ENCODE peak calls at places on chromosome 18, in six cellular contexts. Z is right lobe of liver, F is stomach, H is HCT116, S is H1, R is ovary. C is an unnamed sample.

GRCh38 chr18:41745166-41746049 is 209.6 kb upstream of the PIK3C3 start:
- DNase-seq in Z (peak; percentile 55), H (no peak), F (peak; percentile 61), R (no peak), S (peak; percentile 73), C (no peak)

GRCh38 chr18:63452273-63452672 is 24.5 kb upstream of the SERPINB5 start:
- DNase-seq in Z (no peak), H (no peak), S (no peak), R (peak; percentile 27), F (no peak), C (no peak)

GRCh38 chr18:26088482-26088881 is 1.9 kb downstream of the SS18 start:
- DNase-seq in H (no peak), R (no peak), S (no peak), F (no peak), Z (no peak), C (no peak)

GRCh38 chr18:77899972-77900754 is 650.5 kb downstream of the GALR1 start:
- DNase-seq in H (no peak), R (peak; percentile 16), F (peak; percentile 35), S (peak; percentile 81), Z (peak; percentile 47), C (no peak)

GRCh38 chr18:67599277-67599676 is 82.8 kb upstream of the DSEL start:
- DNase-seq in R (no peak), H (no peak), S (no peak), F (no peak), Z (no peak), C (no peak)

GRCh38 chr18:13036622-13037320 is 45.6 kb downstream of the CEP192 start:
- DNase-seq in F (no peak), S (no peak), R (no peak), H (no peak), Z (no peak), C (no peak)

GRCh38 chr18:27887711-27888495 is 289.0 kb downstream of the CDH2 start:
- DNase-seq in R (no peak), F (no peak), H (no peak), Z (no peak), S (no peak), C (no peak)

GRCh38 chr18:48668466-48669179 is 129.8 kb downstream of the CTIF start:
- DNase-seq in H (no peak), Z (no peak), S (no peak), F (no peak), R (no peak), C (no peak)

GRCh38 chr18:2709316-2709715 is 53.8 kb downstream of the SMCHD1 start:
- DNase-seq in F (no peak), S (no peak), R (no peak), Z (no peak), H (no peak), C (no peak)

GRCh38 chr18:37317486-37317885 is 248.1 kb downstream of the CELF4 start:
- DNase-seq in H (no peak), S (no peak), Z (no peak), R (no peak), F (no peak), C (no peak)

GRCh38 chr18:42112657-42113420 is 157.8 kb downstream of the PIK3C3 start:
- DNase-seq in S (no peak), H (no peak), F (no peak), Z (no peak), R (no peak), C (no peak)

GRCh38 chr18:3456686-3457069 is 6.7 kb downstream of the TGIF1 start:
- DNase-seq in R (no peak), Z (no peak), S (no peak), H (no peak), F (no peak), C (no peak)

GRCh38 chr18:13481820-13482640 is 244.3 kb downstream of the FAM210A start:
- DNase-seq in H (no peak), S (no peak), R (no peak), F (no peak), Z (no peak), C (no peak)

GRCh38 chr18:526681-527080 is 26.2 kb upstream of the COLEC12 start:
- DNase-seq in F (no peak), S (no peak), R (no peak), Z (no peak), H (no peak), C (no peak)

DNA sequence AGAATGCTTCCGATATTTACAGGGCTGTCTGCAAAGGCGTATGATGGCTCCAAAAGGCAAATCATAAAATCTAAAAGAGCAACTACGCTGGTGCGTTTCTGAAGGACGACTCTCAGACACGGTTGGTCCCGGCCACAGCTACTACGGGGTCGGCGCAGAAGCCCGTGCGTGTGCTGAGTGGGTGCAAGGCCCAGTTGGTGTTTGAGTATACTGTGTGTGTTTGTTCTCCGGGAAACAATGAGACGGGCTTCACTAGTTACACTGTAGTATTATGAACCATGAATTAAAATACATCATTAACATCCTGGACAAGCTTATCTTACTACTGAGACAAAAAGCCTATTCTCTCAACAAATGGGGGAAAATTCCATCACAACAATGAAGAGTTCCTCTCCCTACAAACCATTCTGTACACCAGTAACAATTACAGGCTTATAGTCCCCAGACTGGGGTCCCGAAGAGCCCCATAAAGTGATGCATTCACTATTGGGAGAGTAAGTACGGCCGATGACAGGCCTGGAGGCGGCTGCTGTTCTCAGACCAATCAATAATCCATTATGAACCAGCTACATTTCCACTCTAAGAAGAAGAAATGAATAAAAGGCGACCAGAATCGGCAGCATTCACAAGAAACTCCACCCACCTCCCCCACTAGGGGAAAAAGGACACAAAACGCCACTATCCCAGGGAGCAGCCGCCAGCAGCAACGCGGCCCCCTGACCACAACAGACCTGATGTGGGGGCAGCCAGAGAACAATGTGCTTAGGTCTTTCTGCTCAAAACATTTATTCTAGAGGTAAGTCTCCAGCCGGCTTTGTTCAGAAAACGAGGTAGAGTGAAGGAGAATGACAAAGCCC is 43.3 kb downstream of the ZNF516 start:
- DNase-seq in F (no peak), Z (no peak), S (peak; percentile 43), R (peak; percentile 8), H (no peak), C (peak; percentile 12)
- TF ChIP-seq CTCF in F (no peak), Z (no peak), S (no peak), R (no peak), H (no peak), C (no peak)

GRCh38 chr18:23519725-23520124 is 16.4 kb downstream of the RMC1 start:
- DNase-seq in Z (no peak), F (no peak), R (no peak), S (no peak), H (no peak), C (no peak)

GRCh38 chr18:23526516-23527063 is 23.3 kb downstream of the RMC1 start:
- DNase-seq in Z (no peak), S (no peak), H (no peak), F (no peak), R (no peak), C (no peak)

GRCh38 chr18:23523429-23524212 is 20.3 kb downstream of the RMC1 start:
- DNase-seq in R (no peak), H (no peak), Z (no peak), S (no peak), F (no peak), C (no peak)

GRCh38 chr18:23521907-23522306 is 18.6 kb downstream of the RMC1 start:
- DNase-seq in R (no peak), F (no peak), Z (no peak), S (no peak), H (no peak), C (no peak)

GRCh38 chr18:23524213-23524707 is 20.9 kb downstream of the RMC1 start:
- DNase-seq in H (no peak), F (no peak), S (no peak), Z (no peak), R (no peak), C (no peak)
- TF ChIP-seq POLR2A in H (no peak), F (no peak), S (no peak), Z (no peak), R (no peak), C (no peak)

GRCh38 chr18:34880403-34880802 is 160.8 kb upstream of the MAPRE2 start:
- DNase-seq in H (no peak), Z (no peak), F (no peak), R (no peak), S (no peak), C (no peak)

GRCh38 chr18:34886162-34886561 is 155.1 kb upstream of the MAPRE2 start:
- DNase-seq in H (no peak), S (no peak), R (no peak), Z (no peak), F (no peak), C (no peak)

GRCh38 chr18:34884456-34884855 is 156.8 kb upstream of the MAPRE2 start:
- DNase-seq in F (no peak), Z (no peak), S (no peak), R (no peak), H (no peak), C (no peak)

GRCh38 chr18:34880882-34881852 is 160.0 kb upstream of the MAPRE2 start:
- DNase-seq in R (no peak), S (no peak), F (no peak), H (no peak), Z (no peak), C (peak; percentile 49)
- TF ChIP-seq CTCF in R (no peak), S (no peak), F (no peak), H (peak; percentile 28), Z (peak; percentile 24), C (peak; percentile 44)

GRCh38 chr18:55324166-55324565 is 263.8 kb downstream of the TCF4 start:
- DNase-seq in F (no peak), Z (no peak), H (no peak), R (no peak), S (no peak), C (no peak)

GRCh38 chr18:55320399-55321255 is 267.4 kb downstream of the TCF4 start:
- DNase-seq in F (no peak), S (no peak), Z (no peak), H (no peak), R (no peak), C (no peak)

GRCh38 chr18:55321268-55322175 is 266.5 kb downstream of the TCF4 start:
- DNase-seq in F (peak; percentile 73), R (peak; percentile 90), Z (peak; percentile 84), H (no peak), S (peak; percentile 87), C (peak; percentile 89)

GRCh38 chr18:55323051-55323994 is 264.7 kb downstream of the TCF4 start:
- DNase-seq in F (no peak), S (no peak), H (no peak), Z (no peak), R (no peak), C (no peak)

DNA sequence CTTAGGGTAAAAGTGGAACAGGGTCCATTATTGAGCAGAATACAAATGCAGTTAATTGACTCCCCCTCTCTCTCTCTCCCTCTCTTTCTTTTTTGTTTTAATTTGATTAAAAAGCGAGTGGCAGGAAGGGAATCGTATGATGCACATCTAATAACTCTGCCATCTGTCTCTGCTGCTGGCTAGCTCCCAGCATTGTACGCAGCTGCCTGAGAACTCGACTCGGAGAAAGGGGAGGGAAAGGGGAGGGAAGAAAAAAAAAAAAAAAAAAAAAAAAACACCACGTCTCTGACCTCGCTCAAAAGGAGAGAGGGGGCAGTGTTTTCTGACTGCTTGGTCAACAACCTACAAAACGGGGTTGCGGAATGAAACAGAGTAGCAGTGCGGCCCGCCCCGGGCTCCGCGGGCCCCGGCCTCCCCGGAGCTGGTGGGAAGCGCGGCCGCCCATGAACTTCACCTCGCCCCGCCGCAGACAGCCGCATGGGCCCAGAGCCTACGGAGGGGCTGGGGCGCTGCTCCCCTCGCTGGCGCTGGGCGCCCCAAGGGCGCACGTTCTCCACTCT is 265.7 kb downstream of the TCF4 start:
- DNase-seq in F (peak; percentile 49), R (peak; percentile 86), Z (peak; percentile 61), S (peak; percentile 77), H (no peak), C (peak; percentile 90)
- TF ChIP-seq POLR2A in F (no peak), R (peak; percentile 45), Z (peak; percentile 21), S (no peak), H (no peak), C (peak; percentile 68)

GRCh38 chr18:11955299-11956029 is 25.8 kb upstream of the IMPA2 start:
- DNase-seq in S (no peak), Z (no peak), H (no peak), R (no peak), F (no peak), C (peak; percentile 47)
- TF ChIP-seq CTCF in S (no peak), Z (no peak), H (no peak), R (no peak), F (no peak), C (no peak)